ENCODE peak calls at places on chromosomes 2 and 18, in nine cellular contexts. I, J, Z, U, B, E, K, H and V are unnamed samples.

GRCh38 chr18:62979172-62979571 is 263.8 kb downstream of the PHLPP1 start:
- DNase-seq in Z (peak; percentile 43), B (no peak), E (peak; percentile 40), J (no peak), I (no peak), K (no peak), H (peak; percentile 84), U (peak; percentile 90), V (peak; percentile 77)

GRCh38 chr2:218030409-218031195 is 27.8 kb upstream of the TNS1 start:
- DNase-seq in H (no peak), B (no peak), U (no peak), K (no peak), J (no peak), Z (no peak), E (no peak), I (no peak), V (no peak)

GRCh38 chr2:70984576-70985282 is 6.3 kb downstream of the ANKRD53 start:
- DNase-seq in K (peak; percentile 54), J (peak; percentile 82), E (no peak), Z (no peak), B (peak; percentile 92), I (peak; percentile 63), H (no peak), U (peak; percentile 47), V (no peak)

GRCh38 chr2:15706424-15706823 is 114.8 kb downstream of the DDX1 start:
- DNase-seq in I (no peak), E (no peak), J (no peak), H (no peak), K (no peak), Z (no peak), U (no peak), B (no peak), V (no peak)

GRCh38 chr18:39058386-39059000 is 1492.9 kb upstream of the CELF4 start:
- DNase-seq in H (no peak), K (no peak), E (no peak), Z (no peak), B (no peak), J (no peak), U (no peak), I (no peak), V (no peak)

GRCh38 chr2:184154438-184154837 is 443.9 kb upstream of the ZNF804A start:
- DNase-seq in Z (no peak), B (no peak), H (peak; percentile 36), K (no peak), E (no peak), I (no peak), J (no peak), U (peak; percentile 18), V (no peak)

GRCh38 chr2:61905372-61906186 is at the start of gene COMMD1:
- DNase-seq in K (peak; percentile 83), J (peak; percentile 75), I (peak; percentile 65), E (no peak), H (peak; percentile 47), B (no peak), U (peak; percentile 62), Z (peak; percentile 33), V (peak; percentile 74)

GRCh38 chr2:205011031-205011430 is 465.8 kb downstream of the PARD3B start:
- DNase-seq in U (no peak), K (no peak), Z (no peak), E (no peak), I (no peak), B (no peak), J (no peak), H (no peak), V (no peak)

GRCh38 chr2:228602277-228602676 is 420.8 kb upstream of the SPHKAP start:
- DNase-seq in U (peak; percentile 75), E (no peak), Z (no peak), I (no peak), B (no peak), H (no peak), J (no peak), K (no peak), V (no peak)

GRCh38 chr2:111634050-111634784 is 249.8 kb downstream of the ANAPC1 start:
- DNase-seq in U (peak; percentile 34), B (no peak), Z (no peak), K (no peak), E (no peak), H (no peak), J (no peak), I (no peak), V (no peak)

GRCh38 chr18:63342206-63342605 is 22.6 kb upstream of the BCL2 start:
- DNase-seq in I (no peak), U (peak; percentile 45), H (no peak), E (no peak), J (peak; percentile 53), Z (no peak), K (no peak), B (no peak), V (no peak)

GRCh38 chr2:42092084-42092996 is 44.5 kb downstream of the PKDCC start:
- DNase-seq in I (no peak), K (no peak), Z (no peak), B (no peak), U (no peak), J (no peak), E (no peak), H (peak; percentile 18), V (peak; percentile 41)

GRCh38 chr2:134301099-134301970 is 47.5 kb downstream of the MGAT5 start:
- DNase-seq in E (no peak), J (no peak), K (no peak), B (no peak), I (no peak), Z (no peak), U (peak; percentile 51), H (peak; percentile 60), V (no peak)

GRCh38 chr2:9191044-9191481 is 15.5 kb upstream of the ASAP2 start:
- DNase-seq in U (peak; percentile 98), B (no peak), Z (peak; percentile 30), J (peak; percentile 44), K (peak; percentile 79), I (no peak), E (peak; percentile 78), H (peak; percentile 97), V (no peak)

GRCh38 chr2:239187464-239188253 is 213.2 kb downstream of the HDAC4 start:
- DNase-seq in H (no peak), I (no peak), U (no peak), E (no peak), J (no peak), B (no peak), K (peak; percentile 4), Z (no peak), V (no peak)

GRCh38 chr18:69898241-69898861 is 49.3 kb downstream of the CD226 start:
- DNase-seq in B (no peak), E (no peak), Z (no peak), J (no peak), U (no peak), H (peak; percentile 55), K (no peak), I (no peak), V (no peak)

GRCh38 chr2:204258900-204259299 is 286.4 kb upstream of the PARD3B start:
- DNase-seq in B (no peak), J (no peak), Z (no peak), H (no peak), E (no peak), K (no peak), U (no peak), I (no peak), V (no peak)

GRCh38 chr2:225282858-225283693 is 116.4 kb upstream of the NYAP2 start:
- DNase-seq in E (no peak), J (peak; percentile 49), I (no peak), Z (peak; percentile 24), U (peak; percentile 59), B (no peak), H (peak; percentile 58), K (no peak), V (no peak)

GRCh38 chr2:158232476-158232875 is 130.8 kb downstream of the UPP2 start:
- DNase-seq in E (no peak), B (no peak), J (no peak), K (no peak), Z (no peak), H (peak; percentile 6), U (no peak), I (no peak), V (no peak)

GRCh38 chr2:5123597-5124196 is 568.5 kb upstream of the SOX11 start:
- DNase-seq in B (no peak), U (no peak), H (no peak), K (no peak), Z (no peak), I (no peak), E (no peak), J (no peak), V (no peak)

GRCh38 chr2:62570861-62571698 is 65.1 kb upstream of the TMEM17 start:
- DNase-seq in Z (no peak), E (no peak), I (no peak), B (no peak), H (peak; percentile 10), K (peak; percentile 21), J (peak; percentile 5), U (no peak), V (no peak)

GRCh38 chr18:22047485-22047884 is 121.9 kb upstream of the GATA6 start:
- DNase-seq in B (no peak), E (no peak), Z (no peak), U (no peak), H (no peak), J (no peak), K (no peak), I (no peak), V (no peak)

GRCh38 chr2:232416521-232417470 is 10.2 kb downstream of the ALPG start:
- DNase-seq in B (peak; percentile 29), U (no peak), Z (no peak), K (no peak), H (no peak), E (no peak), I (no peak), J (no peak), V (no peak)

GRCh38 chr2:156333274-156333950 is 891 bp upstream of the NR4A2 start:
- DNase-seq in Z (no peak), H (no peak), I (no peak), U (no peak), E (no peak), J (no peak), K (no peak), B (no peak), V (no peak)

GRCh38 chr2:233079953-233080835 is 20.1 kb downstream of the INPP5D start:
- DNase-seq in Z (no peak), J (no peak), E (no peak), H (no peak), I (no peak), B (no peak), U (no peak), K (no peak), V (no peak)

GRCh38 chr2:235908826-235909225 is 259.4 kb downstream of the GBX2 start:
- DNase-seq in U (no peak), J (no peak), H (no peak), E (no peak), K (no peak), Z (no peak), I (no peak), B (no peak), V (no peak)

GRCh38 chr18:45567123-45567522 is 48.2 kb upstream of the SLC14A2 start:
- DNase-seq in I (no peak), Z (no peak), E (no peak), J (no peak), K (peak; percentile 41), U (peak; percentile 43), B (no peak), H (peak; percentile 74), V (no peak)

GRCh38 chr2:30757737-30758136 is 49.5 kb downstream of the CAPN13 start:
- DNase-seq in Z (no peak), I (no peak), B (no peak), J (no peak), K (no peak), E (no peak), H (no peak), U (no peak), V (no peak)

GRCh38 chr2:97011977-97012569 is 25.7 kb upstream of the FAM178B start:
- DNase-seq in B (no peak), E (peak; percentile 21), Z (no peak), J (peak; percentile 12), I (no peak), U (peak; percentile 75), K (no peak), H (peak; percentile 47), V (peak; percentile 37)

GRCh38 chr18:72637319-72638113 is 93.4 kb upstream of the CBLN2 start:
- DNase-seq in J (no peak), Z (no peak), B (no peak), U (no peak), I (no peak), H (no peak), K (no peak), E (no peak), V (no peak)

GRCh38 chr2:45954233-45954850 is 302.9 kb downstream of the PRKCE start:
- DNase-seq in U (no peak), B (no peak), E (no peak), J (no peak), Z (no peak), I (no peak), H (no peak), K (no peak), V (no peak)